ENCODE peak calls at places on chromosomes 7 and 10, in eight cellular contexts. R is B cell, O is ELR, Q is activated gamma-delta T cell treated with Interleukin-2 at 50 U/mL for 16 hours, U is Right ventricle myocardium superior, B is NCI-H1105, C is hypothalamus, W is tibial artery. X is an unnamed sample.

GRCh38 chr10:74163313-74164068 is 12.5 kb downstream of the ADK start:
- DNase-seq in W (no peak), R (no peak), B (no peak), O (no peak), C (no peak), U (no peak), Q (no peak), X (no peak)

GRCh38 chr10:126663328-126663727 is 7.2 kb downstream of the C10orf90 start:
- DNase-seq in Q (no peak), U (peak; percentile 60), W (no peak), O (peak; percentile 11), C (peak; percentile 23), R (no peak), B (no peak), X (peak; percentile 46)

GRCh38 chr7:561631-562393 is 42.2 kb upstream of the PDGFA start:
- DNase-seq in B (no peak), R (no peak), O (no peak), C (no peak), Q (no peak), U (no peak), W (no peak), X (no peak)

GRCh38 chr7:102450242-102450641 is 14.4 kb downstream of the ALKBH4 start:
- DNase-seq in Q (peak; percentile 43), W (no peak), O (peak; percentile 26), C (no peak), R (peak; percentile 78), U (no peak), B (no peak), X (no peak)

GRCh38 chr10:96334888-96335526 is 23.8 kb downstream of the OPALIN start:
- DNase-seq in Q (no peak), B (no peak), C (no peak), R (peak; percentile 17), O (peak; percentile 51), W (no peak), U (no peak), X (no peak)

GRCh38 chr7:4134204-4134603 is 547.9 kb upstream of the FOXK1 start:
- DNase-seq in C (no peak), Q (no peak), W (peak; percentile 51), O (no peak), B (no peak), R (no peak), U (no peak), X (no peak)

GRCh38 chr10:29450405-29450804 is 161.5 kb downstream of the LYZL1 start:
- DNase-seq in C (no peak), U (no peak), Q (no peak), R (no peak), B (no peak), W (no peak), O (no peak), X (no peak)

GRCh38 chr7:116353614-116354013 is 143.3 kb downstream of the TES start:
- DNase-seq in Q (no peak), R (no peak), U (peak; percentile 79), B (no peak), C (no peak), O (no peak), W (peak; percentile 78), X (no peak)

GRCh38 chr7:104657134-104657533 is 328.7 kb downstream of the LHFPL3 start:
- DNase-seq in B (no peak), O (no peak), C (no peak), R (no peak), W (no peak), Q (no peak), U (no peak), X (no peak)

GRCh38 chr7:124032369-124033092 is at the start of gene TMEM229A:
- DNase-seq in C (no peak), R (peak; percentile 35), B (peak; percentile 55), Q (no peak), O (no peak), U (peak; percentile 49), W (no peak), X (peak; percentile 41)

GRCh38 chr10:73730153-73730906 is 13.8 kb upstream of the SEC24C start:
- DNase-seq in W (peak; percentile 92), R (peak; percentile 77), B (peak; percentile 68), U (peak; percentile 91), Q (peak; percentile 88), C (peak; percentile 59), O (peak; percentile 95), X (peak; percentile 92)

GRCh38 chr7:105512415-105512814 is 9.7 kb downstream of the PUS7 start:
- DNase-seq in C (no peak), W (no peak), U (no peak), R (no peak), Q (no peak), O (no peak), B (no peak), X (no peak)

GRCh38 chr10:29068984-29069383 is 219.9 kb upstream of the LYZL1 start:
- DNase-seq in Q (no peak), O (no peak), U (no peak), B (no peak), R (no peak), W (no peak), C (no peak), X (no peak)

GRCh38 chr7:38746438-38746837 is 115.3 kb upstream of the AMPH start:
- DNase-seq in Q (no peak), B (no peak), O (no peak), C (no peak), R (no peak), U (no peak), W (no peak), X (no peak)

GRCh38 chr7:44460325-44460724 is 30.1 kb downstream of the NUDCD3 start:
- DNase-seq in W (no peak), Q (peak; percentile 63), B (no peak), C (no peak), U (no peak), R (peak; percentile 40), O (no peak), X (no peak)

GRCh38 chr7:16708980-16709379 is 44.6 kb upstream of the TSPAN13 start:
- DNase-seq in O (peak; percentile 99), W (no peak), U (no peak), Q (no peak), C (no peak), R (no peak), B (no peak), X (no peak)

GRCh38 chr10:14102056-14102455 is 228.7 kb downstream of the FRMD4A start:
- DNase-seq in C (no peak), R (no peak), U (no peak), Q (no peak), B (no peak), O (peak; percentile 57), W (no peak), X (no peak)

GRCh38 chr10:44935201-44935960 is 24.2 kb upstream of the RASSF4 start:
- DNase-seq in Q (no peak), B (no peak), U (peak; percentile 84), R (no peak), W (peak; percentile 78), O (peak; percentile 81), C (no peak), X (peak; percentile 37)

X was measured in ureter.